ENCODE peak calls at places on chromosomes 12 and 14, in seven cellular contexts. One of them, this sample, is unnamed.

GRCh38 chr12:131928765-131929529 is at the start of gene PUS1:
- DNase-seq in AG09309: peak
- DNase-seq in neural crest cell: peak
- DNase-seq in IMR-90: peak
- DNase-seq in Calu3: peak
- DNase-seq in mesothelial cell of epicardium: peak
- DNase-seq in GM23338: peak
- DNase-seq in this sample: peak

GRCh38 chr14:60760648-60761364 is 26.2 kb downstream of the MNAT1 start:
- DNase-seq in AG09309: no peak
- DNase-seq in neural crest cell: no peak
- DNase-seq in IMR-90: no peak
- DNase-seq in Calu3: peak
- DNase-seq in mesothelial cell of epicardium: no peak
- DNase-seq in GM23338: peak
- DNase-seq in this sample: peak

GRCh38 chr12:127559349-127560040 is 707.5 kb upstream of the TMEM132C start:
- DNase-seq in AG09309: peak
- DNase-seq in neural crest cell: no peak
- DNase-seq in IMR-90: peak
- DNase-seq in Calu3: no peak
- DNase-seq in mesothelial cell of epicardium: no peak
- DNase-seq in GM23338: peak
- DNase-seq in this sample: peak

GRCh38 chr12:28770329-28770728 is 378.7 kb upstream of the FAR2 start:
- DNase-seq in AG09309: no peak
- DNase-seq in neural crest cell: no peak
- DNase-seq in IMR-90: no peak
- DNase-seq in Calu3: peak
- DNase-seq in mesothelial cell of epicardium: no peak
- DNase-seq in GM23338: no peak
- DNase-seq in this sample: no peak

GRCh38 chr12:132046561-132046960 is 96.8 kb downstream of the EP400 start:
- DNase-seq in AG09309: peak
- DNase-seq in neural crest cell: no peak
- DNase-seq in IMR-90: peak
- DNase-seq in Calu3: no peak
- DNase-seq in mesothelial cell of epicardium: no peak
- DNase-seq in GM23338: no peak
- DNase-seq in this sample: no peak

GRCh38 chr12:123278150-123278627 is 6.5 kb upstream of the CDK2AP1 start:
- DNase-seq in AG09309: no peak
- DNase-seq in neural crest cell: no peak
- DNase-seq in IMR-90: no peak
- DNase-seq in Calu3: no peak
- DNase-seq in mesothelial cell of epicardium: no peak
- DNase-seq in GM23338: no peak
- DNase-seq in this sample: no peak

GRCh38 chr14:95981939-95982338 is 57.2 kb upstream of the C14orf132 start:
- DNase-seq in AG09309: no peak
- DNase-seq in neural crest cell: no peak
- DNase-seq in IMR-90: no peak
- DNase-seq in Calu3: no peak
- DNase-seq in mesothelial cell of epicardium: no peak
- DNase-seq in GM23338: peak
- DNase-seq in this sample: no peak

GRCh38 chr12:108691995-108692808 is 39.1 kb downstream of the CORO1C start:
- DNase-seq in AG09309: no peak
- DNase-seq in neural crest cell: peak
- DNase-seq in IMR-90: peak
- DNase-seq in Calu3: no peak
- DNase-seq in mesothelial cell of epicardium: no peak
- DNase-seq in GM23338: no peak
- DNase-seq in this sample: no peak

GRCh38 chr14:75334191-75335051 is 55.8 kb downstream of the FOS start:
- DNase-seq in AG09309: no peak
- DNase-seq in neural crest cell: no peak
- DNase-seq in IMR-90: peak
- DNase-seq in Calu3: no peak
- DNase-seq in mesothelial cell of epicardium: no peak
- DNase-seq in GM23338: no peak
- DNase-seq in this sample: no peak

GRCh38 chr12:116882742-116883141 is 1.5 kb upstream of the HRK start:
- DNase-seq in AG09309: no peak
- DNase-seq in neural crest cell: no peak
- DNase-seq in IMR-90: peak
- DNase-seq in Calu3: no peak
- DNase-seq in mesothelial cell of epicardium: no peak
- DNase-seq in GM23338: peak
- DNase-seq in this sample: peak
- TF ChIP-seq CTCF in AG09309: peak
- TF ChIP-seq CTCF in neural crest cell: peak
- TF ChIP-seq CTCF in IMR-90: peak
- TF ChIP-seq CTCF in Calu3: no peak
- TF ChIP-seq CTCF in mesothelial cell of epicardium: no peak
- TF ChIP-seq CTCF in GM23338: peak
- TF ChIP-seq CTCF in this sample: no peak

GRCh38 chr14:47044841-47045240 is 393.3 kb upstream of the RPL10L start:
- DNase-seq in AG09309: no peak
- DNase-seq in neural crest cell: no peak
- DNase-seq in IMR-90: no peak
- DNase-seq in Calu3: peak
- DNase-seq in mesothelial cell of epicardium: no peak
- DNase-seq in GM23338: peak
- DNase-seq in this sample: no peak
- TF ChIP-seq CTCF in AG09309: no peak
- TF ChIP-seq CTCF in neural crest cell: no peak
- TF ChIP-seq CTCF in IMR-90: no peak
- TF ChIP-seq CTCF in Calu3: no peak
- TF ChIP-seq CTCF in mesothelial cell of epicardium: no peak
- TF ChIP-seq CTCF in GM23338: peak
- TF ChIP-seq CTCF in this sample: peak

DNA sequence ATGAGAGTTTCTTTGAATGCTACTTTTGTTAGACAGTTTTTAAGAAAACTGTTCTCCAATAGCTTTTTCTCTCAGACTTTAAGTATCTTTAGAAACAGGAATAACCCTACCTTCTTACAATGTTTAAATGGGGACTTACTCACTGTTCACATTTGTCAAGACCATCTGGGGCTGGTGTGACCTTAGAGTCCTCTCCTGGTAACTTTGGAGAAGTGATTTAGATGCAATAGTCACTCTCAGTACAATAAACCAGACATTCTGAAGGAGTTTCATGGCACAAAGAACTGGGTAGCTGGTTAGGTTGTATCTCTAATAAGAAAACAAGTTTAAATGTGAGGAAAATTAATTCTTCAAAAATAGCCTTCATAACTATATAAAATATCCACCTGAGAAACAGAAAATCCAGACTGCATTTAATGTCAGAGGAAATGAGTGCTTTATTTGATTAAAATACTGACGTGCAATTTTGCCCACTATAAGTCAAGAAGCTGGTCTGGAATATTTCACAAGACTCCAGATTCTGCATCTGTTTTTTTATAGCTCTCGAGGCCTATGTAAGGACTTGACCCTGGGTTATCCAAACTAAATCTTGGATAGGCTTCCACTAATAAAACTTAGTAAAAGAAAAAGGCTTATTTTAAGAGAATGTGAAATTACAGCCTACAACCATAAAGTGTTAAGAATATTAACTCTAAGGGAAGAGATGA is 108.7 kb downstream of the PTGER2 start:
- DNase-seq in AG09309: no peak
- DNase-seq in neural crest cell: no peak
- DNase-seq in IMR-90: no peak
- DNase-seq in Calu3: no peak
- DNase-seq in mesothelial cell of epicardium: no peak
- DNase-seq in GM23338: no peak
- DNase-seq in this sample: no peak
- TF ChIP-seq CTCF in AG09309: peak
- TF ChIP-seq CTCF in neural crest cell: no peak
- TF ChIP-seq CTCF in IMR-90: no peak
- TF ChIP-seq CTCF in Calu3: no peak
- TF ChIP-seq CTCF in mesothelial cell of epicardium: no peak
- TF ChIP-seq CTCF in GM23338: peak
- TF ChIP-seq CTCF in this sample: no peak

GRCh38 chr14:73752297-73752992 is 38.3 kb upstream of the PNMA1 start:
- DNase-seq in AG09309: peak
- DNase-seq in neural crest cell: no peak
- DNase-seq in IMR-90: peak
- DNase-seq in Calu3: peak
- DNase-seq in mesothelial cell of epicardium: no peak
- DNase-seq in GM23338: peak
- DNase-seq in this sample: peak
- TF ChIP-seq CTCF in AG09309: peak
- TF ChIP-seq CTCF in neural crest cell: peak
- TF ChIP-seq CTCF in IMR-90: peak
- TF ChIP-seq CTCF in Calu3: no peak
- TF ChIP-seq CTCF in mesothelial cell of epicardium: no peak
- TF ChIP-seq CTCF in GM23338: peak
- TF ChIP-seq CTCF in this sample: peak

This sample was measured in MCF 10A.